ENCODE peak calls at places on chromosomes 3 and 15, in ten cellular contexts. One of them, this sample, is unnamed.

GRCh38 chr3:6861331-6861988 is 545 bp downstream of the GRM7 start:
- DNase-seq in progenitor cell of endocrine pancreas: no peak
- DNase-seq in HTR-8/SVneo: no peak
- DNase-seq in AML-193: no peak
- DNase-seq in activated CD4-positive, alpha-beta memory T cell treated with anti-CD3 and anti-CD28 coated beads, Interleukin-2, amount 10 ng/mL, durations not matched to agents 7 days and 5 days: no peak
- DNase-seq in NCI-H2029: no peak
- DNase-seq in AG10803: no peak
- DNase-seq in NCI-H510A treated with DMSO at 0.1 percent for 48 hours: no peak
- DNase-seq in NCI-H2171 treated with DMSO at 0.1 percent for 48 hours: no peak
- DNase-seq in foreskin keratinocyte: no peak
- DNase-seq in this sample: no peak

GRCh38 chr15:90021108-90021507 is 20.0 kb downstream of the ZNF710 start:
- DNase-seq in progenitor cell of endocrine pancreas: no peak
- DNase-seq in HTR-8/SVneo: no peak
- DNase-seq in AML-193: no peak
- DNase-seq in activated CD4-positive, alpha-beta memory T cell treated with anti-CD3 and anti-CD28 coated beads, Interleukin-2, amount 10 ng/mL, durations not matched to agents 7 days and 5 days: no peak
- DNase-seq in NCI-H2029: no peak
- DNase-seq in AG10803: no peak
- DNase-seq in NCI-H510A treated with DMSO at 0.1 percent for 48 hours: no peak
- DNase-seq in NCI-H2171 treated with DMSO at 0.1 percent for 48 hours: no peak
- DNase-seq in foreskin keratinocyte: no peak
- DNase-seq in this sample: no peak

GRCh38 chr15:59751552-59752413 is 62.7 kb upstream of the BNIP2 start:
- DNase-seq in progenitor cell of endocrine pancreas: no peak
- DNase-seq in HTR-8/SVneo: peak; percentile 29
- DNase-seq in AML-193: peak; percentile 12
- DNase-seq in activated CD4-positive, alpha-beta memory T cell treated with anti-CD3 and anti-CD28 coated beads, Interleukin-2, amount 10 ng/mL, durations not matched to agents 7 days and 5 days: no peak
- DNase-seq in NCI-H2029: no peak
- DNase-seq in AG10803: peak; percentile 2
- DNase-seq in NCI-H510A treated with DMSO at 0.1 percent for 48 hours: no peak
- DNase-seq in NCI-H2171 treated with DMSO at 0.1 percent for 48 hours: no peak
- DNase-seq in foreskin keratinocyte: peak; percentile 18
- DNase-seq in this sample: peak; percentile 41

GRCh38 chr15:70439880-70440279 is 323.5 kb downstream of the UACA start:
- DNase-seq in progenitor cell of endocrine pancreas: no peak
- DNase-seq in HTR-8/SVneo: no peak
- DNase-seq in AML-193: no peak
- DNase-seq in activated CD4-positive, alpha-beta memory T cell treated with anti-CD3 and anti-CD28 coated beads, Interleukin-2, amount 10 ng/mL, durations not matched to agents 7 days and 5 days: no peak
- DNase-seq in NCI-H2029: no peak
- DNase-seq in AG10803: no peak
- DNase-seq in NCI-H510A treated with DMSO at 0.1 percent for 48 hours: no peak
- DNase-seq in NCI-H2171 treated with DMSO at 0.1 percent for 48 hours: no peak
- DNase-seq in foreskin keratinocyte: no peak
- DNase-seq in this sample: no peak

GRCh38 chr3:30786360-30786759 is 108.1 kb downstream of the GADL1 start:
- DNase-seq in progenitor cell of endocrine pancreas: no peak
- DNase-seq in HTR-8/SVneo: no peak
- DNase-seq in AML-193: no peak
- DNase-seq in activated CD4-positive, alpha-beta memory T cell treated with anti-CD3 and anti-CD28 coated beads, Interleukin-2, amount 10 ng/mL, durations not matched to agents 7 days and 5 days: no peak
- DNase-seq in NCI-H2029: no peak
- DNase-seq in AG10803: no peak
- DNase-seq in NCI-H510A treated with DMSO at 0.1 percent for 48 hours: no peak
- DNase-seq in NCI-H2171 treated with DMSO at 0.1 percent for 48 hours: no peak
- DNase-seq in foreskin keratinocyte: no peak
- DNase-seq in this sample: no peak

GRCh38 chr15:62880278-62880677 is 162.3 kb upstream of the TPM1 start:
- DNase-seq in progenitor cell of endocrine pancreas: no peak
- DNase-seq in HTR-8/SVneo: no peak
- DNase-seq in AML-193: no peak
- DNase-seq in activated CD4-positive, alpha-beta memory T cell treated with anti-CD3 and anti-CD28 coated beads, Interleukin-2, amount 10 ng/mL, durations not matched to agents 7 days and 5 days: no peak
- DNase-seq in NCI-H2029: no peak
- DNase-seq in AG10803: peak; percentile 83
- DNase-seq in NCI-H510A treated with DMSO at 0.1 percent for 48 hours: no peak
- DNase-seq in NCI-H2171 treated with DMSO at 0.1 percent for 48 hours: peak; percentile 13
- DNase-seq in foreskin keratinocyte: no peak
- DNase-seq in this sample: peak; percentile 61

GRCh38 chr3:134311265-134311664 is 60.6 kb upstream of the RYK start:
- DNase-seq in progenitor cell of endocrine pancreas: no peak
- DNase-seq in HTR-8/SVneo: no peak
- DNase-seq in AML-193: no peak
- DNase-seq in activated CD4-positive, alpha-beta memory T cell treated with anti-CD3 and anti-CD28 coated beads, Interleukin-2, amount 10 ng/mL, durations not matched to agents 7 days and 5 days: no peak
- DNase-seq in NCI-H2029: no peak
- DNase-seq in AG10803: peak; percentile 89
- DNase-seq in NCI-H510A treated with DMSO at 0.1 percent for 48 hours: no peak
- DNase-seq in NCI-H2171 treated with DMSO at 0.1 percent for 48 hours: no peak
- DNase-seq in foreskin keratinocyte: no peak
- DNase-seq in this sample: no peak

GRCh38 chr15:74293021-74293810 is 57.1 kb downstream of the CCDC33 start:
- DNase-seq in progenitor cell of endocrine pancreas: no peak
- DNase-seq in HTR-8/SVneo: no peak
- DNase-seq in AML-193: no peak
- DNase-seq in activated CD4-positive, alpha-beta memory T cell treated with anti-CD3 and anti-CD28 coated beads, Interleukin-2, amount 10 ng/mL, durations not matched to agents 7 days and 5 days: no peak
- DNase-seq in NCI-H2029: no peak
- DNase-seq in AG10803: no peak
- DNase-seq in NCI-H510A treated with DMSO at 0.1 percent for 48 hours: no peak
- DNase-seq in NCI-H2171 treated with DMSO at 0.1 percent for 48 hours: no peak
- DNase-seq in foreskin keratinocyte: no peak
- DNase-seq in this sample: no peak

GRCh38 chr15:60073441-60073840 is 69.3 kb downstream of the FOXB1 start:
- DNase-seq in progenitor cell of endocrine pancreas: no peak
- DNase-seq in HTR-8/SVneo: no peak
- DNase-seq in AML-193: no peak
- DNase-seq in activated CD4-positive, alpha-beta memory T cell treated with anti-CD3 and anti-CD28 coated beads, Interleukin-2, amount 10 ng/mL, durations not matched to agents 7 days and 5 days: no peak
- DNase-seq in NCI-H2029: no peak
- DNase-seq in AG10803: no peak
- DNase-seq in NCI-H510A treated with DMSO at 0.1 percent for 48 hours: no peak
- DNase-seq in NCI-H2171 treated with DMSO at 0.1 percent for 48 hours: no peak
- DNase-seq in foreskin keratinocyte: no peak
- DNase-seq in this sample: no peak

GRCh38 chr3:190790185-190790584 is 72.3 kb downstream of the GMNC start:
- DNase-seq in progenitor cell of endocrine pancreas: no peak
- DNase-seq in HTR-8/SVneo: no peak
- DNase-seq in AML-193: no peak
- DNase-seq in activated CD4-positive, alpha-beta memory T cell treated with anti-CD3 and anti-CD28 coated beads, Interleukin-2, amount 10 ng/mL, durations not matched to agents 7 days and 5 days: no peak
- DNase-seq in NCI-H2029: no peak
- DNase-seq in AG10803: no peak
- DNase-seq in NCI-H510A treated with DMSO at 0.1 percent for 48 hours: no peak
- DNase-seq in NCI-H2171 treated with DMSO at 0.1 percent for 48 hours: no peak
- DNase-seq in foreskin keratinocyte: no peak
- DNase-seq in this sample: no peak

GRCh38 chr3:174957081-174957480 is 97.9 kb downstream of the NAALADL2 start:
- DNase-seq in progenitor cell of endocrine pancreas: no peak
- DNase-seq in HTR-8/SVneo: no peak
- DNase-seq in AML-193: no peak
- DNase-seq in activated CD4-positive, alpha-beta memory T cell treated with anti-CD3 and anti-CD28 coated beads, Interleukin-2, amount 10 ng/mL, durations not matched to agents 7 days and 5 days: no peak
- DNase-seq in NCI-H2029: no peak
- DNase-seq in AG10803: peak; percentile 23
- DNase-seq in NCI-H510A treated with DMSO at 0.1 percent for 48 hours: no peak
- DNase-seq in NCI-H2171 treated with DMSO at 0.1 percent for 48 hours: no peak
- DNase-seq in foreskin keratinocyte: no peak
- DNase-seq in this sample: no peak

GRCh38 chr3:111072016-111072891 is 638 bp downstream of the NECTIN3 start:
- DNase-seq in progenitor cell of endocrine pancreas: peak; percentile 34
- DNase-seq in HTR-8/SVneo: no peak
- DNase-seq in AML-193: no peak
- DNase-seq in activated CD4-positive, alpha-beta memory T cell treated with anti-CD3 and anti-CD28 coated beads, Interleukin-2, amount 10 ng/mL, durations not matched to agents 7 days and 5 days: peak; percentile 33
- DNase-seq in NCI-H2029: no peak
- DNase-seq in AG10803: peak; percentile 34
- DNase-seq in NCI-H510A treated with DMSO at 0.1 percent for 48 hours: no peak
- DNase-seq in NCI-H2171 treated with DMSO at 0.1 percent for 48 hours: no peak
- DNase-seq in foreskin keratinocyte: no peak
- DNase-seq in this sample: no peak